ENCODE peak calls at places on chromosomes 3 and 15, in eight cellular contexts. D is dorsolateral prefrontal cortex, M is upper lobe of right lung, T is AG09309, C is amniotic stem cell, S is lower leg skin, U is Caki2, I is neuronal stem cell. Z is an unnamed sample.

GRCh38 chr3:143295201-143296080 is 175.9 kb downstream of the CHST2 start:
- DNase-seq in T (no peak), U (no peak), D (no peak), I (no peak), M (no peak), C (no peak), S (no peak), Z (no peak)

GRCh38 chr3:113560845-113561623 is 28.7 kb downstream of the SIDT1 start:
- DNase-seq in M (no peak), S (no peak), I (no peak), U (no peak), T (no peak), C (no peak), D (no peak), Z (no peak)

GRCh38 chr3:61617651-61618050 is 56.3 kb downstream of the PTPRG start:
- DNase-seq in I (no peak), C (no peak), D (no peak), M (no peak), U (no peak), T (no peak), S (no peak), Z (no peak)

GRCh38 chr15:32132850-32133249 is 102.5 kb downstream of the CHRNA7 start:
- DNase-seq in S (no peak), I (no peak), C (no peak), M (peak; percentile 19), T (no peak), D (no peak), U (no peak), Z (no peak)

GRCh38 chr3:126149960-126150515 is 30.3 kb downstream of the ALDH1L1 start:
- DNase-seq in S (peak; percentile 59), I (no peak), T (no peak), U (no peak), C (no peak), M (no peak), D (peak; percentile 47), Z (no peak)

GRCh38 chr3:172094621-172095557 is 55.5 kb downstream of the FNDC3B start:
- DNase-seq in M (no peak), D (no peak), S (no peak), C (no peak), I (no peak), T (no peak), U (no peak), Z (no peak)

GRCh38 chr15:35005933-35006332 is 17.8 kb upstream of the ZNF770 start:
- DNase-seq in C (no peak), T (no peak), D (no peak), I (no peak), M (no peak), U (no peak), S (no peak), Z (no peak)

GRCh38 chr15:91634163-91634562 is 219.3 kb upstream of the SLCO3A1 start:
- DNase-seq in U (no peak), D (no peak), C (no peak), S (no peak), M (no peak), T (no peak), I (no peak), Z (no peak)

GRCh38 chr3:66991478-66991877 is 6.6 kb upstream of the KBTBD8 start:
- DNase-seq in I (no peak), D (no peak), S (no peak), T (peak; percentile 21), U (no peak), C (peak; percentile 35), M (no peak), Z (no peak)

GRCh38 chr3:26061947-26062346 is 272.1 kb downstream of the OXSM start:
- DNase-seq in D (no peak), U (no peak), C (no peak), M (no peak), T (no peak), I (no peak), S (no peak), Z (no peak)

GRCh38 chr3:141292346-141293058 is 60.9 kb downstream of the PXYLP1 start:
- DNase-seq in M (no peak), C (no peak), T (no peak), D (no peak), U (no peak), I (no peak), S (no peak), Z (no peak)

GRCh38 chr15:66775127-66776105 is 73.4 kb downstream of the SMAD6 start:
- DNase-seq in D (no peak), C (no peak), M (no peak), S (no peak), U (no peak), T (no peak), I (no peak), Z (no peak)

GRCh38 chr3:9397911-9398714 is 698 bp downstream of the SETD5 start:
- DNase-seq in C (peak; percentile 33), S (peak; percentile 91), D (peak; percentile 55), M (peak; percentile 68), T (no peak), U (peak; percentile 47), I (peak; percentile 38), Z (no peak)

GRCh38 chr3:123448503-123449091 is at the start of gene ADCY5:
- DNase-seq in M (no peak), T (no peak), U (no peak), S (no peak), D (no peak), C (no peak), I (peak; percentile 18), Z (no peak)